ENCODE peak calls at places on chromosome 14, in six cellular contexts. A is aorta; O is stimulated activated CD4-positive, alpha-beta T cell treated with anti-CD3 and anti-CD28 coated beads, Interleukin-4, amount 100 ng/mL, for 48 hours; Z is astrocyte of the hippocampus; J is AG04449; Y is osteocyte. V is an unnamed sample.

GRCh38 chr14:93061380-93062012 is 54.2 kb downstream of the ITPK1 start:
- DNase-seq in A (no peak), O (no peak), J (no peak), Z (no peak), Y (no peak), V (no peak)

GRCh38 chr14:83733670-83734069 is 1796.3 kb upstream of the FLRT2 start:
- DNase-seq in Y (no peak), J (no peak), O (no peak), Z (no peak), A (no peak), V (no peak)

GRCh38 chr14:61257469-61258057 is 23.6 kb downstream of the TMEM30B start:
- DNase-seq in Z (no peak), Y (no peak), A (no peak), J (no peak), O (no peak), V (no peak)

GRCh38 chr14:57493467-57494181 is at the start of gene CCDC198:
- DNase-seq in Z (peak), A (no peak), Y (no peak), O (no peak), J (no peak), V (no peak)

GRCh38 chr14:94707494-94707893 is 62.4 kb downstream of the GSC start:
- DNase-seq in J (no peak), Y (no peak), Z (no peak), O (no peak), A (no peak), V (no peak)

GRCh38 chr14:64296561-64296960 is 2.4 kb upstream of the ESR2 start:
- DNase-seq in J (no peak), A (no peak), O (no peak), Y (peak), Z (peak), V (no peak)

GRCh38 chr14:53037016-53037415 is 86.2 kb upstream of the FERMT2 start:
- DNase-seq in A (no peak), Z (no peak), O (no peak), Y (no peak), J (no peak), V (no peak)

GRCh38 chr14:81247271-81247766 is 26.6 kb upstream of the GTF2A1 start:
- DNase-seq in O (no peak), J (no peak), A (no peak), Y (no peak), Z (no peak), V (no peak)

GRCh38 chr14:64826845-64827244 is 52.9 kb downstream of the SPTB start:
- DNase-seq in Y (no peak), A (no peak), Z (no peak), J (no peak), O (no peak), V (no peak)

GRCh38 chr14:37466003-37466622 is 128.9 kb downstream of the FOXA1 start:
- DNase-seq in O (no peak), A (no peak), Y (no peak), Z (no peak), J (no peak), V (no peak)

GRCh38 chr14:74573421-74574091 is 38.5 kb downstream of the LTBP2 start:
- DNase-seq in Y (no peak), O (no peak), Z (peak), A (peak), J (no peak), V (no peak)

GRCh38 chr14:92040431-92041040 is 677 bp upstream of the TRIP11 start:
- DNase-seq in Z (peak), O (no peak), A (no peak), J (no peak), Y (peak), V (no peak)

GRCh38 chr14:39140170-39140569 is 26.0 kb downstream of the GEMIN2 start:
- DNase-seq in Z (no peak), A (no peak), Y (no peak), O (no peak), J (no peak), V (no peak)

GRCh38 chr14:90554341-90554740 is 157.5 kb downstream of the CALM1 start:
- DNase-seq in O (no peak), Z (no peak), Y (no peak), J (no peak), A (peak), V (no peak)

GRCh38 chr14:54025661-54026060 is 69.0 kb upstream of the BMP4 start:
- DNase-seq in A (no peak), J (no peak), Z (peak), O (no peak), Y (no peak), V (no peak)